ENCODE peak calls at places on chromosomes 13 and 19, in nine cellular contexts. One of them, this sample, is unnamed.

GRCh38 chr19:7869910-7870511 is 4.2 kb downstream of the PRR36 start:
- DNase-seq in ovary: peak
- DNase-seq in upper lobe of right lung: peak
- DNase-seq in cardiac muscle cell: peak
- DNase-seq in testis: peak
- DNase-seq in dorsolateral prefrontal cortex: no peak
- DNase-seq in CD4-positive, alpha-beta T cell: peak
- DNase-seq in AG04450: no peak
- DNase-seq in omental fat pad: no peak
- DNase-seq in this sample: peak

GRCh38 chr19:17520865-17521264 is 9.4 kb downstream of the PGLS start:
- DNase-seq in ovary: no peak
- DNase-seq in upper lobe of right lung: no peak
- DNase-seq in cardiac muscle cell: no peak
- DNase-seq in testis: no peak
- DNase-seq in dorsolateral prefrontal cortex: no peak
- DNase-seq in CD4-positive, alpha-beta T cell: no peak
- DNase-seq in AG04450: no peak
- DNase-seq in omental fat pad: no peak
- DNase-seq in this sample: no peak

GRCh38 chr13:67150608-67151007 is 79.5 kb downstream of the PCDH9 start:
- DNase-seq in ovary: no peak
- DNase-seq in upper lobe of right lung: no peak
- DNase-seq in cardiac muscle cell: no peak
- DNase-seq in testis: no peak
- DNase-seq in dorsolateral prefrontal cortex: no peak
- DNase-seq in CD4-positive, alpha-beta T cell: no peak
- DNase-seq in AG04450: no peak
- DNase-seq in omental fat pad: no peak
- DNase-seq in this sample: no peak

GRCh38 chr13:27997904-27998522 is 9.5 kb upstream of the URAD start:
- DNase-seq in ovary: no peak
- DNase-seq in upper lobe of right lung: peak
- DNase-seq in cardiac muscle cell: peak
- DNase-seq in testis: peak
- DNase-seq in dorsolateral prefrontal cortex: no peak
- DNase-seq in CD4-positive, alpha-beta T cell: peak
- DNase-seq in AG04450: no peak
- DNase-seq in omental fat pad: no peak
- DNase-seq in this sample: no peak

GRCh38 chr13:28316129-28316528 is 177.8 kb downstream of the PAN3 start:
- DNase-seq in ovary: no peak
- DNase-seq in upper lobe of right lung: no peak
- DNase-seq in cardiac muscle cell: no peak
- DNase-seq in testis: no peak
- DNase-seq in dorsolateral prefrontal cortex: no peak
- DNase-seq in CD4-positive, alpha-beta T cell: no peak
- DNase-seq in AG04450: no peak
- DNase-seq in omental fat pad: no peak
- DNase-seq in this sample: no peak

GRCh38 chr13:109998808-109999528 is 212.6 kb upstream of the IRS2 start:
- DNase-seq in ovary: no peak
- DNase-seq in upper lobe of right lung: no peak
- DNase-seq in cardiac muscle cell: no peak
- DNase-seq in testis: no peak
- DNase-seq in dorsolateral prefrontal cortex: no peak
- DNase-seq in CD4-positive, alpha-beta T cell: no peak
- DNase-seq in AG04450: peak
- DNase-seq in omental fat pad: no peak
- DNase-seq in this sample: no peak

GRCh38 chr13:96958286-96958891 is 35.9 kb downstream of the OXGR1 start:
- DNase-seq in ovary: no peak
- DNase-seq in upper lobe of right lung: no peak
- DNase-seq in cardiac muscle cell: peak
- DNase-seq in testis: peak
- DNase-seq in dorsolateral prefrontal cortex: no peak
- DNase-seq in CD4-positive, alpha-beta T cell: no peak
- DNase-seq in AG04450: no peak
- DNase-seq in omental fat pad: no peak
- DNase-seq in this sample: no peak

GRCh38 chr13:32783067-32783466 is 196.8 kb downstream of the PDS5B start:
- DNase-seq in ovary: no peak
- DNase-seq in upper lobe of right lung: no peak
- DNase-seq in cardiac muscle cell: no peak
- DNase-seq in testis: no peak
- DNase-seq in dorsolateral prefrontal cortex: no peak
- DNase-seq in CD4-positive, alpha-beta T cell: no peak
- DNase-seq in AG04450: no peak
- DNase-seq in omental fat pad: no peak
- DNase-seq in this sample: no peak

GRCh38 chr13:26280822-26281221 is 26.9 kb downstream of the CDK8 start:
- DNase-seq in ovary: no peak
- DNase-seq in upper lobe of right lung: no peak
- DNase-seq in cardiac muscle cell: no peak
- DNase-seq in testis: no peak
- DNase-seq in dorsolateral prefrontal cortex: no peak
- DNase-seq in CD4-positive, alpha-beta T cell: no peak
- DNase-seq in AG04450: no peak
- DNase-seq in omental fat pad: no peak
- DNase-seq in this sample: no peak

GRCh38 chr13:38376551-38376950 is 26.9 kb downstream of the UFM1 start:
- DNase-seq in ovary: no peak
- DNase-seq in upper lobe of right lung: no peak
- DNase-seq in cardiac muscle cell: no peak
- DNase-seq in testis: no peak
- DNase-seq in dorsolateral prefrontal cortex: no peak
- DNase-seq in CD4-positive, alpha-beta T cell: no peak
- DNase-seq in AG04450: no peak
- DNase-seq in omental fat pad: no peak
- DNase-seq in this sample: no peak

GRCh38 chr13:51557423-51557822 is 26.8 kb upstream of the WDFY2 start:
- DNase-seq in ovary: no peak
- DNase-seq in upper lobe of right lung: no peak
- DNase-seq in cardiac muscle cell: no peak
- DNase-seq in testis: no peak
- DNase-seq in dorsolateral prefrontal cortex: no peak
- DNase-seq in CD4-positive, alpha-beta T cell: no peak
- DNase-seq in AG04450: no peak
- DNase-seq in omental fat pad: no peak
- DNase-seq in this sample: no peak

GRCh38 chr13:109779074-109779473 is 7.3 kb downstream of the IRS2 start:
- DNase-seq in ovary: no peak
- DNase-seq in upper lobe of right lung: no peak
- DNase-seq in cardiac muscle cell: no peak
- DNase-seq in testis: no peak
- DNase-seq in dorsolateral prefrontal cortex: no peak
- DNase-seq in CD4-positive, alpha-beta T cell: peak
- DNase-seq in AG04450: no peak
- DNase-seq in omental fat pad: no peak
- DNase-seq in this sample: no peak

GRCh38 chr13:105345116-105345515 is 1190.3 kb downstream of the EFNB2 start:
- DNase-seq in ovary: no peak
- DNase-seq in upper lobe of right lung: no peak
- DNase-seq in cardiac muscle cell: no peak
- DNase-seq in testis: no peak
- DNase-seq in dorsolateral prefrontal cortex: no peak
- DNase-seq in CD4-positive, alpha-beta T cell: no peak
- DNase-seq in AG04450: no peak
- DNase-seq in omental fat pad: no peak
- DNase-seq in this sample: no peak

GRCh38 chr13:21717817-21718216 is 46.9 kb downstream of the FGF9 start:
- DNase-seq in ovary: no peak
- DNase-seq in upper lobe of right lung: no peak
- DNase-seq in cardiac muscle cell: no peak
- DNase-seq in testis: no peak
- DNase-seq in dorsolateral prefrontal cortex: no peak
- DNase-seq in CD4-positive, alpha-beta T cell: no peak
- DNase-seq in AG04450: no peak
- DNase-seq in omental fat pad: no peak
- DNase-seq in this sample: peak

GRCh38 chr13:21074601-21075302 is 13.4 kb upstream of the LATS2 start:
- DNase-seq in ovary: peak
- DNase-seq in upper lobe of right lung: no peak
- DNase-seq in cardiac muscle cell: no peak
- DNase-seq in testis: peak
- DNase-seq in dorsolateral prefrontal cortex: no peak
- DNase-seq in CD4-positive, alpha-beta T cell: peak
- DNase-seq in AG04450: no peak
- DNase-seq in omental fat pad: no peak
- DNase-seq in this sample: no peak

GRCh38 chr19:34666958-34667265 is 10.0 kb downstream of the SCGB2B2 start:
- DNase-seq in ovary: no peak
- DNase-seq in upper lobe of right lung: no peak
- DNase-seq in cardiac muscle cell: no peak
- DNase-seq in testis: no peak
- DNase-seq in dorsolateral prefrontal cortex: no peak
- DNase-seq in CD4-positive, alpha-beta T cell: no peak
- DNase-seq in AG04450: no peak
- DNase-seq in omental fat pad: no peak
- DNase-seq in this sample: no peak

GRCh38 chr19:32662186-32662585 is 12.8 kb downstream of the ANKRD27 start:
- DNase-seq in ovary: no peak
- DNase-seq in upper lobe of right lung: no peak
- DNase-seq in cardiac muscle cell: no peak
- DNase-seq in testis: no peak
- DNase-seq in dorsolateral prefrontal cortex: no peak
- DNase-seq in CD4-positive, alpha-beta T cell: no peak
- DNase-seq in AG04450: no peak
- DNase-seq in omental fat pad: no peak
- DNase-seq in this sample: no peak

GRCh38 chr19:19067276-19068072 is 3.7 kb downstream of the SLC25A42 start:
- DNase-seq in ovary: no peak
- DNase-seq in upper lobe of right lung: no peak
- DNase-seq in cardiac muscle cell: no peak
- DNase-seq in testis: no peak
- DNase-seq in dorsolateral prefrontal cortex: no peak
- DNase-seq in CD4-positive, alpha-beta T cell: no peak
- DNase-seq in AG04450: no peak
- DNase-seq in omental fat pad: no peak
- DNase-seq in this sample: no peak

GRCh38 chr19:11227201-11227886 is 12.1 kb upstream of the ANGPTL8 start:
- DNase-seq in ovary: no peak
- DNase-seq in upper lobe of right lung: no peak
- DNase-seq in cardiac muscle cell: no peak
- DNase-seq in testis: peak
- DNase-seq in dorsolateral prefrontal cortex: no peak
- DNase-seq in CD4-positive, alpha-beta T cell: no peak
- DNase-seq in AG04450: no peak
- DNase-seq in omental fat pad: no peak
- DNase-seq in this sample: no peak

GRCh38 chr13:100423375-100423774 is 165.2 kb downstream of the GGACT start:
- DNase-seq in ovary: no peak
- DNase-seq in upper lobe of right lung: no peak
- DNase-seq in cardiac muscle cell: no peak
- DNase-seq in testis: no peak
- DNase-seq in dorsolateral prefrontal cortex: no peak
- DNase-seq in CD4-positive, alpha-beta T cell: no peak
- DNase-seq in AG04450: no peak
- DNase-seq in omental fat pad: no peak
- DNase-seq in this sample: no peak

GRCh38 chr19:10226376-10227214 is 4.5 kb downstream of the S1PR2 start:
- DNase-seq in ovary: peak
- DNase-seq in upper lobe of right lung: peak
- DNase-seq in cardiac muscle cell: no peak
- DNase-seq in testis: peak
- DNase-seq in dorsolateral prefrontal cortex: no peak
- DNase-seq in CD4-positive, alpha-beta T cell: no peak
- DNase-seq in AG04450: peak
- DNase-seq in omental fat pad: no peak
- DNase-seq in this sample: peak

GRCh38 chr19:12665646-12666304 is 767 bp downstream of the MAN2B1 start:
- DNase-seq in ovary: no peak
- DNase-seq in upper lobe of right lung: no peak
- DNase-seq in cardiac muscle cell: no peak
- DNase-seq in testis: no peak
- DNase-seq in dorsolateral prefrontal cortex: no peak
- DNase-seq in CD4-positive, alpha-beta T cell: no peak
- DNase-seq in AG04450: no peak
- DNase-seq in omental fat pad: no peak
- DNase-seq in this sample: no peak

DNA sequence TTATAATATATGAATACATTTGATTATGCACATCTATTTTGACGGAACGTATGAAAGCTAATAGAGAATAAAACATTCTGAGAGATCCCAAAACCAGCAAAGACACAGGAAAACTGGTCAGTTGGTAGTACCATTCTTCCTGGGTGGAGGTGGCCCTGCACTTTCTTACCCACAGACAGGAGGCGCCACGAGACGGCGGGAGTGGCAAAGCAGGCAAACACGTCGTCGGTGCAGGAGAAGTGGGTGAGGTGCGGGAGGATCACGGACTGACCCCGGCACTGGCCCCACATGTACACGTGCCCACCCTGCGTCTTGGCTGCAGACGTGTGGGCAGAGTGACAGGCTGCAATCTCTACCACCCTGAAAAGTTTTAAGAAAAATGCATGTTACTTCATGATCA is 36.1 kb downstream of the RCBTB1 start:
- DNase-seq in ovary: no peak
- DNase-seq in upper lobe of right lung: no peak
- DNase-seq in cardiac muscle cell: no peak
- DNase-seq in testis: no peak
- DNase-seq in dorsolateral prefrontal cortex: no peak
- DNase-seq in CD4-positive, alpha-beta T cell: no peak
- DNase-seq in AG04450: no peak
- DNase-seq in omental fat pad: no peak
- DNase-seq in this sample: no peak
- TF ChIP-seq CTCF in ovary: no peak
- TF ChIP-seq CTCF in upper lobe of right lung: no peak
- TF ChIP-seq CTCF in cardiac muscle cell: no peak
- TF ChIP-seq CTCF in testis: no peak
- TF ChIP-seq CTCF in dorsolateral prefrontal cortex: peak
- TF ChIP-seq CTCF in CD4-positive, alpha-beta T cell: no peak
- TF ChIP-seq CTCF in AG04450: peak
- TF ChIP-seq CTCF in omental fat pad: no peak
- TF ChIP-seq CTCF in this sample: peak

GRCh38 chr19:41937976-41938375 is 9.7 kb upstream of the ERFL start:
- DNase-seq in ovary: no peak
- DNase-seq in upper lobe of right lung: no peak
- DNase-seq in cardiac muscle cell: no peak
- DNase-seq in testis: no peak
- DNase-seq in dorsolateral prefrontal cortex: no peak
- DNase-seq in CD4-positive, alpha-beta T cell: no peak
- DNase-seq in AG04450: no peak
- DNase-seq in omental fat pad: no peak
- DNase-seq in this sample: no peak
- TF ChIP-seq CTCF in ovary: no peak
- TF ChIP-seq CTCF in upper lobe of right lung: no peak
- TF ChIP-seq CTCF in cardiac muscle cell: no peak
- TF ChIP-seq CTCF in testis: no peak
- TF ChIP-seq CTCF in dorsolateral prefrontal cortex: no peak
- TF ChIP-seq CTCF in CD4-positive, alpha-beta T cell: no peak
- TF ChIP-seq CTCF in AG04450: no peak
- TF ChIP-seq CTCF in omental fat pad: no peak
- TF ChIP-seq CTCF in this sample: no peak

GRCh38 chr19:48656840-48657474 is 11.0 kb upstream of the CA11 start:
- DNase-seq in ovary: no peak
- DNase-seq in upper lobe of right lung: no peak
- DNase-seq in cardiac muscle cell: no peak
- DNase-seq in testis: no peak
- DNase-seq in dorsolateral prefrontal cortex: no peak
- DNase-seq in CD4-positive, alpha-beta T cell: no peak
- DNase-seq in AG04450: peak
- DNase-seq in omental fat pad: no peak
- DNase-seq in this sample: no peak
- TF ChIP-seq CTCF in ovary: no peak
- TF ChIP-seq CTCF in upper lobe of right lung: no peak
- TF ChIP-seq CTCF in cardiac muscle cell: no peak
- TF ChIP-seq CTCF in testis: no peak
- TF ChIP-seq CTCF in dorsolateral prefrontal cortex: no peak
- TF ChIP-seq CTCF in CD4-positive, alpha-beta T cell: no peak
- TF ChIP-seq CTCF in AG04450: no peak
- TF ChIP-seq CTCF in omental fat pad: no peak
- TF ChIP-seq CTCF in this sample: no peak

GRCh38 chr19:46860125-46860845 is 512 bp upstream of the ARHGAP35 start:
- DNase-seq in ovary: peak
- DNase-seq in upper lobe of right lung: peak
- DNase-seq in cardiac muscle cell: peak
- DNase-seq in testis: peak
- DNase-seq in dorsolateral prefrontal cortex: peak
- DNase-seq in CD4-positive, alpha-beta T cell: peak
- DNase-seq in AG04450: peak
- DNase-seq in omental fat pad: peak
- DNase-seq in this sample: peak
- TF ChIP-seq CTCF in ovary: peak
- TF ChIP-seq CTCF in upper lobe of right lung: no peak
- TF ChIP-seq CTCF in cardiac muscle cell: no peak
- TF ChIP-seq CTCF in testis: no peak
- TF ChIP-seq CTCF in dorsolateral prefrontal cortex: peak
- TF ChIP-seq CTCF in CD4-positive, alpha-beta T cell: no peak
- TF ChIP-seq CTCF in AG04450: no peak
- TF ChIP-seq CTCF in omental fat pad: no peak
- TF ChIP-seq CTCF in this sample: peak

This sample was measured in lower lobe of right lung.